ENCODE peak calls at places on chromosomes 11 and 22, in five cellular contexts. F is fibroblast of villous mesenchyme, A is fibroblast of mammary gland, T is tibial nerve, V is prostate gland. I is an unnamed sample.

GRCh38 chr22:23911318-23911980 is 17.3 kb downstream of the MIF start:
- DNase-seq in F (no peak), A (no peak), T (no peak), V (no peak), I (no peak)

GRCh38 chr11:68963779-68964178 is 17.0 kb downstream of the MRGPRD start:
- DNase-seq in F (no peak), A (no peak), T (no peak), V (no peak), I (no peak)

GRCh38 chr11:121841487-121842167 is 274.4 kb downstream of the BLID start:
- DNase-seq in F (peak; percentile 34), A (peak; percentile 81), T (no peak), V (no peak), I (peak; percentile 87)

GRCh38 chr11:76592025-76592914 is 78.3 kb downstream of the LRRC32 start:
- DNase-seq in F (no peak), A (no peak), T (no peak), V (no peak), I (no peak)

GRCh38 chr11:74670171-74670570 is 61.1 kb downstream of the CHRDL2 start:
- DNase-seq in F (no peak), A (no peak), T (no peak), V (no peak), I (no peak)

GRCh38 chr11:12110714-12111481 is 508 bp downstream of the MICAL2 start:
- DNase-seq in F (peak; percentile 48), A (no peak), T (no peak), V (no peak), I (no peak)

GRCh38 chr11:72678524-72678923 is 4.3 kb upstream of the PDE2A start:
- DNase-seq in F (no peak), A (no peak), T (no peak), V (no peak), I (no peak)

GRCh38 chr11:57640068-57640800 is 9.5 kb downstream of the YPEL4 start:
- DNase-seq in F (no peak), A (no peak), T (no peak), V (no peak), I (no peak)

GRCh38 chr11:65556470-65557279 is 1.5 kb downstream of the LTBP3 start:
- DNase-seq in F (no peak), A (no peak), T (no peak), V (no peak), I (no peak)

GRCh38 chr22:28346308-28346707 is 333.3 kb downstream of the TTC28 start:
- DNase-seq in F (no peak), A (no peak), T (no peak), V (no peak), I (no peak)

GRCh38 chr22:42637555-42637954 is 2.8 kb downstream of the ATP5MGL start:
- DNase-seq in F (no peak), A (no peak), T (no peak), V (no peak), I (no peak)
- TF ChIP-seq CTCF in F (no peak), A (no peak), T (no peak), V (no peak), I (no peak)

GRCh38 chr11:29844701-29845379 is 172.0 kb downstream of the KCNA4 start:
- DNase-seq in F (no peak), A (no peak), T (no peak), V (no peak), I (no peak)
- TF ChIP-seq CTCF in F (no peak), A (no peak), T (no peak), V (no peak), I (no peak)

GRCh38 chr11:102226702-102227101 is 90.6 kb upstream of the BIRC3 start:
- DNase-seq in F (peak; percentile 81), A (peak; percentile 67), T (no peak), V (peak; percentile 11), I (no peak)
- TF ChIP-seq CTCF in F (no peak), A (no peak), T (no peak), V (no peak), I (no peak)

GRCh38 chr22:38074181-38075104 is 9.5 kb downstream of the SLC16A8 start:
- DNase-seq in F (no peak), A (no peak), T (no peak), V (no peak), I (no peak)
- TF ChIP-seq CTCF in F (peak; percentile 23), A (peak; percentile 20), T (no peak), V (no peak), I (no peak)

GRCh38 chr11:43986327-43986726 is 43.9 kb downstream of the C11orf96 start:
- DNase-seq in F (no peak), A (no peak), T (no peak), V (no peak), I (no peak)

GRCh38 chr11:43986881-43987280 is 44.4 kb downstream of the C11orf96 start:
- DNase-seq in F (no peak), A (no peak), T (no peak), V (no peak), I (no peak)

GRCh38 chr11:43989162-43989961 is 46.9 kb downstream of the C11orf96 start:
- DNase-seq in F (peak; percentile 48), A (no peak), T (peak; percentile 48), V (no peak), I (no peak)

GRCh38 chr11:43987384-43988039 is 45.1 kb downstream of the C11orf96 start:
- DNase-seq in F (peak; percentile 73), A (peak; percentile 97), T (peak; percentile 82), V (no peak), I (peak; percentile 80)

GRCh38 chr11:43988040-43988793 is 45.8 kb downstream of the C11orf96 start:
- DNase-seq in F (peak; percentile 21), A (peak; percentile 80), T (no peak), V (no peak), I (no peak)
- TF ChIP-seq CTCF in F (peak; percentile 42), A (peak; percentile 51), T (no peak), V (no peak), I (peak; percentile 56)

GRCh38 chr11:1226226-1226961 is 3.5 kb downstream of the MUC5B start:
- DNase-seq in F (no peak), A (no peak), T (no peak), V (no peak), I (no peak)
- TF ChIP-seq CTCF in F (no peak), A (no peak), T (no peak), V (no peak), I (no peak)

GRCh38 chr22:38844661-38845367 is 986 bp upstream of the NPTXR start:
- DNase-seq in F (no peak), A (no peak), T (no peak), V (no peak), I (no peak)

GRCh38 chr22:38841635-38842034 is 2.2 kb downstream of the NPTXR start:
- DNase-seq in F (no peak), A (no peak), T (no peak), V (no peak), I (no peak)

GRCh38 chr22:38843716-38844660 is at the start of gene NPTXR:
- DNase-seq in F (peak; percentile 16), A (no peak), T (no peak), V (peak; percentile 58), I (no peak)

GRCh38 chr22:38842512-38843200 is 1.2 kb downstream of the NPTXR start:
- DNase-seq in F (no peak), A (no peak), T (no peak), V (no peak), I (no peak)

DNA sequence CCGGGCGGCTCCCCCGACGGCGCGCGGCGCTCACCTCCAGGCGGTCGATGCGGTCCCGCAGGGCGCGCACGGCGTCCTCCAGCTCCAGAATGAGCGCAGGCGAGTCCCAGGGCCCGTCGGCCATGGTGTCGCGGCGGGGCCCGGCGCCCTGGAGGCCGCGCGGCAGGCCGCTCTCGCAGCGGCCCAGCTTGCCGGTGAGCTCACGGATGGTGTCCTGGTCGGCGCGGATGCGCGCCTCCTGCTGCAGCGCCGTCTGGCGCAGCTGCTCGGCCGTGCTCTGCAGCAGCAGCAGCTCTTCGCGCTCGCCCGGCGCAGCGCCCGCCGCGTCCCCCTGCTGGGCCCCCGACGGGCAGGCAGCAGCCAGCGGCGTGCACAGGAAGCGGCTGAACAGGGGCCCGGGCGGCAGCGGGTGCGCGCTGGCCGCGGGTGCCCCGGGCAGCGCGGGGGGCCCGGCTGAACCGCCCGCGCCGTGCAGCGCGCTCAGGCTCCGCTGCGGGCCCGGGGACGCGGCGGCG is 570 bp downstream of the NPTXR start:
- DNase-seq in F (peak; percentile 73), A (peak; percentile 52), T (no peak), V (no peak), I (no peak)
- TF ChIP-seq CTCF in F (peak; percentile 36), A (no peak), T (peak; percentile 49), V (no peak), I (peak; percentile 22)

DNA sequence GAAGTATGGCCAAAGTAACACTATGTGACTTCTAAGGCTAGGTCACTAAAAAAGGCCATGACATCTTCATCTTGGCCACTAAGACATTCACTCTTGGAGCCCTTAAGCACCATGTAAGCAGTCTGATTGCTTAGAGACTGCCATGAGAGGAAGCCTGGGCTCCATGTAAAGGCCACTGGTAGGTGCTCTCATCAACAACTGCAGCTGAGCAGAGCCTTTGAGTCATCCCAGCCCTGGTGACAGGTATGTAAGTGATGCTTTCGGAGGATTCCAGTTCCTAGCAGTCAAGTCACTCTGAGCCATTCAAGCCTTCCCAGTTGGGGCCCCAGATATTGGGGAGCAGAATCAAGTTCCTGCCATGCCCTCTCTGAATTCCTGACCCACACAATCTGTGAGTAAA is 26.2 kb downstream of the GAB2 start:
- DNase-seq in F (no peak), A (no peak), T (no peak), V (no peak), I (no peak)
- TF ChIP-seq CTCF in F (no peak), A (no peak), T (no peak), V (no peak), I (no peak)

DNA sequence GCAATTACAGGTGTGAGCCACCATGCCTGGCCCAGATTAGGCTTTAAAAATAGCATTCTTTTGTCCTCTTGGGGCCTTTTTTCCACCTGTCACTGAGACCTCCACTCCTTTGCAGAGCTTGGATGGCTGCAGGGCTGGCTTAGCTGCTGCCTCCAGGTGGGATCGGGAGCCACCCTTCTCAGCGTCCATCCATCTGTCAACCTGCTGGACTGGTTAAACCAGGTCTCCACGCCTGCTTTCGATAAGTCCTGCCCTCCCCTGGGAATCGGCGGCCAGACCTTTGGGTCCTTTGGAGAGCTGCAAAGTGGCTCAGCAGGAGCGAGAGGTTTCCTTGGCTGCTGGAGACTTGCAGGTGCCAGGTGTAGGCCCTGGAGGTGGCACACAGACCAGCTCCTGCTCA is 23.4 kb upstream of the GRAMD4 start:
- DNase-seq in F (no peak), A (no peak), T (no peak), V (peak; percentile 93), I (no peak)
- TF ChIP-seq CTCF in F (no peak), A (no peak), T (no peak), V (peak; percentile 11), I (no peak)

GRCh38 chr11:64241430-64242153 is 697 bp downstream of the FKBP2 start:
- DNase-seq in F (peak; percentile 27), A (peak; percentile 99), T (peak; percentile 97), V (peak; percentile 99), I (peak; percentile 96)
- TF ChIP-seq CTCF in F (no peak), A (no peak), T (no peak), V (no peak), I (no peak)